ENCODE peak calls at places on chromosomes 12 and 14, in eight cellular contexts. T, W, J, K, R, I, A and Y are unnamed samples.
A peak's percentile ranks its signal among the peaks of the same experiment; 100 is the strongest.

GRCh38 chr12:71299541-71300376 is 139.8 kb upstream of the LGR5 start:
- DNase-seq in T (no peak), W (no peak), J (no peak), K (no peak), R (peak; percentile 17), I (no peak), A (no peak), Y (no peak)

GRCh38 chr14:104135121-104135903 is 3.1 kb upstream of the KIF26A start:
- DNase-seq in T (peak; percentile 29), W (peak; percentile 34), J (no peak), K (no peak), R (peak; percentile 6), I (no peak), A (peak; percentile 4), Y (no peak)

GRCh38 chr14:78412475-78412874 is 242.3 kb downstream of the NRXN3 start:
- DNase-seq in T (no peak), W (no peak), J (no peak), K (no peak), R (no peak), I (no peak), A (no peak), Y (no peak)

GRCh38 chr14:63454863-63455622 is 88.1 kb downstream of the PPP2R5E start:
- DNase-seq in T (peak; percentile 40), W (peak; percentile 49), J (no peak), K (no peak), R (peak; percentile 72), I (no peak), A (no peak), Y (no peak)

GRCh38 chr12:43882578-43883178 is 46.8 kb downstream of the TMEM117 start:
- DNase-seq in T (peak; percentile 75), W (peak; percentile 83), J (peak; percentile 46), K (peak; percentile 58), R (peak; percentile 50), I (peak; percentile 15), A (peak; percentile 46), Y (no peak)

GRCh38 chr14:37466623-37467088 is 128.4 kb downstream of the FOXA1 start:
- DNase-seq in T (no peak), W (no peak), J (no peak), K (no peak), R (no peak), I (no peak), A (peak; percentile 100), Y (no peak)

GRCh38 chr12:32612658-32613614 is 66.2 kb upstream of the DNM1L start:
- DNase-seq in T (no peak), W (no peak), J (no peak), K (no peak), R (no peak), I (no peak), A (no peak), Y (no peak)

GRCh38 chr12:104722541-104723534 is 235.3 kb downstream of the SLC41A2 start:
- DNase-seq in T (no peak), W (no peak), J (no peak), K (no peak), R (no peak), I (no peak), A (no peak), Y (no peak)

GRCh38 chr14:23071244-23071974 is 14.1 kb upstream of the CDH24 start:
- DNase-seq in T (peak; percentile 84), W (peak; percentile 96), J (peak; percentile 60), K (no peak), R (peak; percentile 96), I (peak; percentile 69), A (peak; percentile 94), Y (no peak)

GRCh38 chr12:120370343-120371243 is 1.6 kb upstream of the MSI1 start:
- DNase-seq in T (no peak), W (no peak), J (no peak), K (no peak), R (no peak), I (no peak), A (no peak), Y (no peak)

GRCh38 chr12:120367924-120368788 is 808 bp downstream of the MSI1 start:
- DNase-seq in T (no peak), W (peak; percentile 41), J (no peak), K (no peak), R (peak; percentile 20), I (no peak), A (no peak), Y (no peak)

GRCh38 chr12:120368789-120369475 is at the start of gene MSI1:
- DNase-seq in T (no peak), W (peak; percentile 42), J (no peak), K (no peak), R (no peak), I (peak; percentile 9), A (no peak), Y (no peak)

GRCh38 chr12:120367252-120367923 is 1.6 kb downstream of the MSI1 start:
- DNase-seq in T (no peak), W (peak; percentile 31), J (no peak), K (no peak), R (peak; percentile 16), I (no peak), A (no peak), Y (no peak)

GRCh38 chr12:120369476-120370342 is 745 bp upstream of the MSI1 start:
- DNase-seq in T (no peak), W (no peak), J (no peak), K (no peak), R (no peak), I (no peak), A (no peak), Y (no peak)
- TF ChIP-seq EZH2 in T (peak; percentile 97), W (peak; percentile 98), J (peak; percentile 28), K (no peak), R (peak; percentile 99), I (peak; percentile 97), A (peak; percentile 71), Y (peak; percentile 88)

GRCh38 chr12:57536597-57536942 is 10.4 kb downstream of the DCTN2 start:
- DNase-seq in T (no peak), W (no peak), J (peak; percentile 3), K (no peak), R (no peak), I (no peak), A (no peak), Y (no peak)
- TF ChIP-seq EZH2 in T (no peak), W (no peak), J (no peak), K (no peak), R (no peak), I (no peak), A (no peak), Y (no peak)

GRCh38 chr14:32192712-32193373 is 9.0 kb upstream of the RNU6-7 start:
- DNase-seq in T (no peak), W (no peak), J (no peak), K (no peak), R (no peak), I (no peak), A (no peak), Y (no peak)
- TF ChIP-seq EZH2 in T (no peak), W (no peak), J (no peak), K (no peak), R (no peak), I (no peak), A (no peak), Y (no peak)

GRCh38 chr14:101459392-101459900 is 101.8 kb upstream of the DIO3 start:
- DNase-seq in T (no peak), W (no peak), J (no peak), K (no peak), R (no peak), I (no peak), A (no peak), Y (no peak)
- TF ChIP-seq EZH2 in T (no peak), W (no peak), J (no peak), K (no peak), R (peak; percentile 12), I (no peak), A (no peak), Y (peak; percentile 32)

DNA sequence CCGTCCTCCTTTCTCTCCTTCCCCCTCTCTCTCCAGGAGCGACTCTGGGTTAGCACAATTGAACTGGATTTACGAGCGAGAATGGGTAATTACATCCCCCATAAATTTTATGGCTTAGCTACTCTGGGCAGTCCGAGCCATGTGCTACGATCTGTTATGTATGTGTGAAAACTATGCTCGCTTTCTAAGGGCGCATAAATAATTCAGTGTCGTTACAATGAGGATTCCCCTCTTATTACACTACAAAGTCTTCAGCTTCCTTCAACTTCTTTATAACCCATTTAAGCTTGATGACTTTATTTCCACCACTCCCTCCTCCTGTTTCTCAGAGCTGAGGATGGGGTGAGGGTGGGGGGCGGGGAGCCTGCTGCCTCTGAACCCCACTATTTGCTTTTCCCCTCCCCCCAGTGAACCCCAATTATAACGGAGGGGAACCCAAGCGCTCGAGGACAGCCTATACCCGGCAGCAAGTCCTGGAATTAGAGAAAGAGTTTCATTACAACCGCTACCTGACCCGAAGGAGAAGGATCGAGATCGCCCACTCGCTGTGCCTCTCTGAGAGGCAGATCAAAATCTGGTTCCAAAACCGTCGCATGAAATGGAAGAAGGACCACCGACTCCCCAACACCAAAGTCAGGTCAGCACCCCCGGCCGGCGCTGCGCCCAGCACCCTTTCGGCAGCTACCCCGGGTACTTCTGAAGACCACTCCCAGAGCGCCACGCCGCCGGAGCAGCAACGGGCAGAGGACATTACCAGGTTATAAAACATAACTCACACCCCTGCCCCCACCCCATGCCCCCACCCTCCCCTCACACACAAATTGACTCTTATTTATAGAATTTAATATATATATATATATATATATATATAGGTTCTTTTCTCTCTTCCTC is 1.1 kb downstream of the HOXC4 start:
- DNase-seq in T (no peak), W (peak; percentile 52), J (no peak), K (no peak), R (no peak), I (no peak), A (no peak), Y (no peak)
- TF ChIP-seq EZH2 in T (no peak), W (no peak), J (no peak), K (no peak), R (no peak), I (no peak), A (no peak), Y (no peak)

GRCh38 chr12:95789126-95790024 is 1.2 kb downstream of the NTN4 start:
- DNase-seq in T (peak; percentile 38), W (peak; percentile 33), J (no peak), K (no peak), R (no peak), I (peak; percentile 46), A (no peak), Y (no peak)
- TF ChIP-seq EZH2 in T (no peak), W (no peak), J (no peak), K (peak; percentile 39), R (no peak), I (no peak), A (no peak), Y (no peak)

GRCh38 chr14:76138758-76139723 is 12.7 kb upstream of the GPATCH2L start:
- DNase-seq in T (no peak), W (peak; percentile 8), J (no peak), K (no peak), R (peak; percentile 1), I (no peak), A (no peak), Y (no peak)
- TF ChIP-seq EZH2 in T (no peak), W (no peak), J (no peak), K (peak; percentile 95), R (peak; percentile 47), I (no peak), A (no peak), Y (peak; percentile 89)